ENCODE peak calls at places on chromosomes 4 and X, in four cellular contexts. F, P, U and Z are unnamed samples.

GRCh38 chrX:154348114-154348531 is 26.3 kb downstream of the FLNA start:
- DNase-seq in U (no peak), F (no peak), P (no peak), Z (no peak)

GRCh38 chr4:183335369-183335940 is 13.2 kb upstream of the CLDN24 start:
- DNase-seq in F (peak; percentile 8), P (peak; percentile 88), U (no peak), Z (no peak)

GRCh38 chr4:27318740-27319139 is 458.1 kb downstream of the STIM2 start:
- DNase-seq in U (no peak), P (peak; percentile 24), F (peak; percentile 4), Z (no peak)

GRCh38 chr4:54961357-54961975 is 163.9 kb downstream of the KDR start:
- DNase-seq in F (peak; percentile 2), P (peak; percentile 14), U (no peak), Z (no peak)

GRCh38 chrX:14963447-14964236 is 90.4 kb downstream of the MOSPD2 start:
- DNase-seq in P (peak; percentile 90), U (no peak), F (no peak), Z (no peak)

GRCh38 chrX:28135378-28136047 is 154.3 kb upstream of the DCAF8L1 start:
- DNase-seq in P (no peak), U (no peak), F (no peak), Z (no peak)

GRCh38 chr4:183722738-183723560 is 63.9 kb downstream of the TRAPPC11 start:
- DNase-seq in U (peak; percentile 17), P (peak; percentile 75), F (no peak), Z (no peak)

GRCh38 chr4:173332963-173333657 is 1.0 kb downstream of the HMGB2 start:
- DNase-seq in U (peak; percentile 28), F (no peak), P (peak; percentile 55), Z (no peak)

GRCh38 chr4:40992472-40993298 is 221.7 kb downstream of the APBB2 start:
- DNase-seq in F (no peak), U (no peak), P (peak; percentile 79), Z (no peak)

GRCh38 chr4:80097395-80098177 is 24.6 kb upstream of the ANTXR2 start:
- DNase-seq in P (peak; percentile 26), F (no peak), U (no peak), Z (no peak)

GRCh38 chrX:48972214-48973164 is 845 bp upstream of the KCND1 start:
- DNase-seq in P (no peak), U (peak; percentile 25), F (peak; percentile 54), Z (no peak)

GRCh38 chr4:155889036-155889793 is 14.3 kb upstream of the TDO2 start:
- DNase-seq in F (no peak), U (no peak), P (peak; percentile 36), Z (no peak)

GRCh38 chrX:134377537-134377936 is 82.4 kb upstream of the HPRT1 start:
- DNase-seq in F (no peak), U (no peak), P (peak; percentile 32), Z (no peak)

GRCh38 chr4:138063581-138063980 is 178.6 kb downstream of the SLC7A11 start:
- DNase-seq in U (no peak), F (no peak), P (no peak), Z (no peak)

GRCh38 chr4:160283081-160283480 is 1180.2 kb downstream of the RAPGEF2 start:
- DNase-seq in U (no peak), F (no peak), P (no peak), Z (no peak)

GRCh38 chrX:131827935-131828334 is 195.2 kb upstream of the STK26 start:
- DNase-seq in U (peak; percentile 49), F (no peak), P (no peak), Z (no peak)

GRCh38 chrX:43589735-43590515 is 66.2 kb upstream of the MAOA start:
- DNase-seq in P (peak; percentile 56), U (no peak), F (no peak), Z (no peak)

GRCh38 chrX:154304901-154305300 is 9.3 kb downstream of the TKTL1 start:
- DNase-seq in P (no peak), F (no peak), U (no peak), Z (no peak)

GRCh38 chr4:131091896-131092295 is 1995.9 kb downstream of the C4orf33 start:
- DNase-seq in P (peak; percentile 21), U (no peak), F (no peak), Z (no peak)

GRCh38 chr4:172142331-172142738 is 329.1 kb downstream of the GALNTL6 start:
- DNase-seq in P (no peak), U (no peak), F (no peak), Z (no peak)

DNA sequence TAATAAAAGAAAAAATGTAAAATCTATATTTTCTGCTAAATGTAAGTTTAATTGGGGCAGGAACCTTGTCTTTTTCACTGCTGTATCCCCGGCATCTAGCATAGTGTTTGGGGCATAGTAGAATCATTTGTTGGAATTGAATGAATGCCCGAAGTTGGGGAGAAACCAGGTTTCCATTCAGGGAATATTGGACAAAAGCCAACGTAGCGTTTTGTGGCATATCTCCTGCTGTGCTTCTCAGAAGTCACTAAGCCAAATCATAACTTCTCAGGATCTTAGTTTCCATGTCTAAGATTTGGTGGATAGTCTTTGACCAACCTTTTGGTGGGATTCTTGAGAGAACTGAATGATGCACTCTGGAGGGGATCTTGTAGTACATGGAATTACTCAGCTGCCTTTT is 42.0 kb upstream of the PGRMC2 start:
- DNase-seq in U (no peak), F (no peak), P (no peak), Z (no peak)
- H3K27ac ChIP-seq in U (no peak overlapping the region), F (no peak overlapping the region), P (no peak overlapping the region), Z (no peak overlapping the region)

GRCh38 chrX:136710324-136710951 is 62.5 kb downstream of the CD40LG start:
- DNase-seq in U (peak; percentile 44), P (peak; percentile 63), F (no peak), Z (no peak)
- H3K27ac ChIP-seq in U (peak overlapping the region; percentile 68), P (no peak overlapping the region), F (peak overlapping the region; percentile 53), Z (no peak overlapping the region)

GRCh38 chr4:7121861-7122653 is 54.2 kb upstream of the GRPEL1 start:
- DNase-seq in P (no peak), U (no peak), F (no peak), Z (no peak)

GRCh38 chr4:7128234-7128633 is 60.4 kb upstream of the GRPEL1 start:
- DNase-seq in U (no peak), P (no peak), F (no peak), Z (no peak)

GRCh38 chr4:7121174-7121573 is 53.3 kb upstream of the GRPEL1 start:
- DNase-seq in U (no peak), F (no peak), P (no peak), Z (no peak)

GRCh38 chr4:7127591-7127990 is 59.7 kb upstream of the GRPEL1 start:
- DNase-seq in F (no peak), U (no peak), P (no peak), Z (no peak)

DNA sequence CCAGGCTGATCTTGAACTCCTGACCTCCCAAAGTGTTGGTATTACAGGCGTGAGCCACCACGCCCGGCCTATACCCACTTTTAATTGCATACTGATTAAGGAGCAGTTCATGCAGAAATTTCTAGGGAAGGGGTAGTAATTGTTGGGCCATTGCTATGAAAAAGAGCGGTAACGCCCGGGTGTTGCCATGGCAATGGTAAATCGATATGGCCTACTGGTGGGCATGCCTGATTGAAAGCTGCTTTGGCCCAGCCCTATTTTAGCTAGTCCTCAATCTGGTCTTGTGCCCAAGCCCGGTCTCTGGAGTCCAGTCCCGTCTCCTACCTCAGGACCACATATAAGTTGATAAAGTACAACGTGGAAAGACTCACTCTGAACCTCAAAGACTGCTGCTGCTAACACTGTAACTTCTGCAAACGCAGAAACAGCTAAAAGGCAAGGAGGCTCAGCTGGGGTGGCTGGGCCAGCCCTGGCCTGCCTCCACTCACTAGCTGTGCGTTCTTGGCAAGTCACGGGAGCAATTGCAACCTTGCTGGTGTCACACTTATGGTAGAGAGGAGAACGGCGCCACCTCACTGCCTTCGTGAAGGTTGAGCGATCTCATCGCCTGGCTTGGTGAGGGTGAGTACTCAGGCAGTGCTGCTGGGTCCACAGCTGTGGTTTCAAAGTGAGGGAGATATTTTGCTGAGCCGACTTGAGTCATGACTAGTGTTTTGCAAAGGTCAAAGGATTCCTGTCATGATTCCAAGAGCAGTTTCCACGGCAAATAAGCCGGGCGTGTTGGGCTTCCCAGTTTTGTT is 57.0 kb upstream of the GRPEL1 start:
- DNase-seq in P (peak; percentile 23), U (no peak), F (no peak), Z (no peak)
- H3K27ac ChIP-seq in P (no peak overlapping the region), U (no peak overlapping the region), F (no peak overlapping the region), Z (no peak overlapping the region)

GRCh38 chr4:2712261-2712842 is 43.8 kb downstream of the TNIP2 start:
- DNase-seq in U (no peak), F (no peak), P (no peak), Z (no peak)

GRCh38 chr4:2714918-2715317 is 41.2 kb downstream of the TNIP2 start:
- DNase-seq in U (no peak), P (no peak), F (no peak), Z (no peak)

GRCh38 chr4:2713337-2713736 is 42.8 kb downstream of the TNIP2 start:
- DNase-seq in F (no peak), P (no peak), U (no peak), Z (no peak)

GRCh38 chr4:2715426-2715825 is 40.7 kb downstream of the TNIP2 start:
- DNase-seq in P (no peak), F (no peak), U (no peak), Z (no peak)

DNA sequence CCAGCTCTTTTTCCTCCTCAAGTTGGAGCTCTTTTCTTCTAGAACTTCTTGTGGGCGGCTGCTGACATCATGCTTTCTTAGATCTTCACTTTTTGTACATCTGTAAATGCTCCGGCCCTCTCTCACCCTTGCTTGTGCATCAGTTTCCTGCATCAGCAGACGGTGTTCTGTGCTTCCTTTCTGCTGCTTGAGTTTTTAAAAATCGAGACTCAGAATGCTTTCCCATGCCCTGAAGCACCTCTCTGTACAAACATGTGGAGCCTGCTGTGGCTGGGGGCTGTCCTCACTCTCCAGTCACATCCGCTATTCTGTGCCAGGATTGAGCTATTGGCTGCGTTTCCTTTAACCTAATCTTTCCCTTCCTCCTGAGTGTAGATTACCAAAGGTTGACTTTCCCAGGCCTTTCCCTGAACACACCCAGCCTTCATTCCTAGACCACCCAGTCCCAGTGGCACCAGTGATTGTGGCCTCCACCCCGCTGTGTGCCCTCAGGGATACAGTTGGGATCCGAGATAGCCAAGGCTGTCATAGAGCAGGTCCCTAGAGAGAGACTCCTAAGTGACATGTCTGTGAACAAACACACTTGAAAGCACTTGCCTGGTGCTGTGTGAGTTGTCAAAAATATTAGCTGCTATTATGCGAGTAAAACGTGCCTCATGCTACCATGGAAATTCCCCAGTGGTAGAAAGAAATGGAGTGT is 41.9 kb downstream of the TNIP2 start:
- DNase-seq in P (no peak), U (peak; percentile 61), F (no peak), Z (no peak)
- H3K27ac ChIP-seq in P (no peak overlapping the region), U (peak overlapping the region; percentile 60), F (no peak overlapping the region), Z (no peak overlapping the region)

DNA sequence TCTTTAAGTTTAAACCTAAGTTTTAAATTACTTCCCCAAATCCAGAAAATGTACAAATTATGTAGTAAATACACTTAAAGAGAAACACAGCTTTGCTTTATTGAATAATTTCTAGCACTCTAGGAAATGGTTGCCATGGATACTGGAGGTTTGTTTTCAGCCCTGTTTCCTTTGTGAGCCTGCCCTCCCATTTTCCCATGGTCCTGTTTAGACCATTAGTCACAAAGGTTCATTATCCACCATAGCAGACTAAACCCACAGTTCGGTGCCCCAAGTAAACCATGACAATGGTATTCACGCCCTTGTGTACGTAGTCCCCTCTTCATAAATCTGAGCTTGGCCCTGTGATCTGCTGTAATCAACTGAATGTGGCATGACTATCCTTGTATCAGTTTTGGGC is 300.6 kb downstream of the LDB2 start:
- DNase-seq in U (no peak), P (no peak), F (no peak), Z (no peak)
- H3K27ac ChIP-seq in U (no peak overlapping the region), P (no peak overlapping the region), F (no peak overlapping the region), Z (peak overlapping the region; percentile 16)